ENCODE peak calls at places on chromosomes 11 and 22, in nine cellular contexts. One of them, this sample, is unnamed. For H3K9me3, the result is how much of the 10 kb centered on the place peaks cover.

GRCh38 chr11:132549571-132549970 is 982.7 kb downstream of the OPCML start:
- DNase-seq in HAP-1: no peak
- DNase-seq in upper lobe of right lung: no peak
- DNase-seq in kidney: no peak
- DNase-seq in CD4-positive, alpha-beta memory T cell: no peak
- DNase-seq in body of pancreas: no peak
- DNase-seq in HCT116: no peak
- DNase-seq in CD8-positive, alpha-beta memory T cell: no peak
- DNase-seq in astrocyte: no peak
- DNase-seq in this sample: no peak

GRCh38 chr11:132312616-132313210 is 942.3 kb downstream of the NTM start:
- DNase-seq in upper lobe of right lung: no peak
- DNase-seq in CD4-positive, alpha-beta memory T cell: no peak
- DNase-seq in kidney: no peak
- DNase-seq in HCT116: no peak
- DNase-seq in HAP-1: no peak
- DNase-seq in astrocyte: peak
- DNase-seq in body of pancreas: no peak
- DNase-seq in CD8-positive, alpha-beta memory T cell: no peak
- DNase-seq in this sample: no peak

GRCh38 chr11:12606597-12606996 is 67.6 kb upstream of the TEAD1 start:
- DNase-seq in kidney: no peak
- DNase-seq in HAP-1: no peak
- DNase-seq in astrocyte: peak
- DNase-seq in CD4-positive, alpha-beta memory T cell: no peak
- DNase-seq in body of pancreas: no peak
- DNase-seq in upper lobe of right lung: no peak
- DNase-seq in CD8-positive, alpha-beta memory T cell: no peak
- DNase-seq in HCT116: no peak
- DNase-seq in this sample: no peak

GRCh38 chr11:120599816-120600420 is 88.4 kb downstream of the GRIK4 start:
- DNase-seq in CD8-positive, alpha-beta memory T cell: no peak
- DNase-seq in body of pancreas: no peak
- DNase-seq in CD4-positive, alpha-beta memory T cell: no peak
- DNase-seq in HCT116: no peak
- DNase-seq in kidney: peak
- DNase-seq in upper lobe of right lung: peak
- DNase-seq in astrocyte: no peak
- DNase-seq in HAP-1: no peak
- DNase-seq in this sample: no peak

GRCh38 chr11:44525473-44526252 is 39.8 kb upstream of the CD82 start:
- DNase-seq in HAP-1: no peak
- DNase-seq in upper lobe of right lung: no peak
- DNase-seq in body of pancreas: no peak
- DNase-seq in CD8-positive, alpha-beta memory T cell: no peak
- DNase-seq in HCT116: no peak
- DNase-seq in CD4-positive, alpha-beta memory T cell: no peak
- DNase-seq in kidney: no peak
- DNase-seq in astrocyte: no peak
- DNase-seq in this sample: no peak

GRCh38 chr22:30208631-30209603 is 37.6 kb downstream of the LIF start:
- DNase-seq in HCT116: no peak
- DNase-seq in astrocyte: peak
- DNase-seq in CD4-positive, alpha-beta memory T cell: no peak
- DNase-seq in body of pancreas: peak
- DNase-seq in upper lobe of right lung: no peak
- DNase-seq in HAP-1: no peak
- DNase-seq in kidney: peak
- DNase-seq in CD8-positive, alpha-beta memory T cell: no peak
- DNase-seq in this sample: no peak

GRCh38 chr22:41417622-41418390 is 28.8 kb downstream of the TOB2 start:
- DNase-seq in CD8-positive, alpha-beta memory T cell: no peak
- DNase-seq in kidney: peak
- DNase-seq in HCT116: no peak
- DNase-seq in CD4-positive, alpha-beta memory T cell: no peak
- DNase-seq in body of pancreas: peak
- DNase-seq in HAP-1: no peak
- DNase-seq in astrocyte: no peak
- DNase-seq in upper lobe of right lung: peak
- DNase-seq in this sample: no peak

GRCh38 chr11:121451982-121452608 is at the start of gene SORL1:
- DNase-seq in HAP-1: peak
- DNase-seq in body of pancreas: peak
- DNase-seq in CD8-positive, alpha-beta memory T cell: peak
- DNase-seq in CD4-positive, alpha-beta memory T cell: peak
- DNase-seq in astrocyte: peak
- DNase-seq in HCT116: no peak
- DNase-seq in upper lobe of right lung: peak
- DNase-seq in kidney: peak
- DNase-seq in this sample: peak

GRCh38 chr11:95584180-95584579 is 205.4 kb downstream of the FAM76B start:
- DNase-seq in astrocyte: peak
- DNase-seq in HCT116: no peak
- DNase-seq in HAP-1: no peak
- DNase-seq in upper lobe of right lung: no peak
- DNase-seq in CD4-positive, alpha-beta memory T cell: no peak
- DNase-seq in kidney: no peak
- DNase-seq in CD8-positive, alpha-beta memory T cell: no peak
- DNase-seq in body of pancreas: no peak
- DNase-seq in this sample: no peak

GRCh38 chr11:69931060-69931910 is 112.1 kb upstream of the FGF3 start:
- DNase-seq in kidney: peak
- DNase-seq in CD8-positive, alpha-beta memory T cell: no peak
- DNase-seq in HAP-1: no peak
- DNase-seq in CD4-positive, alpha-beta memory T cell: no peak
- DNase-seq in upper lobe of right lung: peak
- DNase-seq in body of pancreas: no peak
- DNase-seq in HCT116: no peak
- DNase-seq in astrocyte: no peak
- DNase-seq in this sample: no peak

GRCh38 chr11:46601129-46601528 is 7.3 kb upstream of the AMBRA1 start:
- DNase-seq in body of pancreas: no peak
- DNase-seq in HAP-1: no peak
- DNase-seq in CD4-positive, alpha-beta memory T cell: no peak
- DNase-seq in astrocyte: no peak
- DNase-seq in upper lobe of right lung: no peak
- DNase-seq in HCT116: no peak
- DNase-seq in kidney: no peak
- DNase-seq in CD8-positive, alpha-beta memory T cell: no peak
- DNase-seq in this sample: no peak

GRCh38 chr22:42602470-42602869 is 12.2 kb downstream of the POLDIP3 start:
- DNase-seq in HCT116: no peak
- DNase-seq in kidney: no peak
- DNase-seq in upper lobe of right lung: no peak
- DNase-seq in HAP-1: no peak
- DNase-seq in CD4-positive, alpha-beta memory T cell: no peak
- DNase-seq in body of pancreas: no peak
- DNase-seq in CD8-positive, alpha-beta memory T cell: no peak
- DNase-seq in astrocyte: no peak
- DNase-seq in this sample: no peak

GRCh38 chr11:116317212-116317611 is 455.6 kb downstream of the BUD13 start:
- DNase-seq in HAP-1: no peak
- DNase-seq in body of pancreas: no peak
- DNase-seq in kidney: no peak
- DNase-seq in CD8-positive, alpha-beta memory T cell: no peak
- DNase-seq in astrocyte: no peak
- DNase-seq in CD4-positive, alpha-beta memory T cell: no peak
- DNase-seq in upper lobe of right lung: no peak
- DNase-seq in HCT116: no peak
- DNase-seq in this sample: no peak

GRCh38 chr22:49325531-49326395 is 501.9 kb downstream of the BRD1 start:
- DNase-seq in upper lobe of right lung: peak
- DNase-seq in HAP-1: no peak
- DNase-seq in kidney: peak
- DNase-seq in CD4-positive, alpha-beta memory T cell: no peak
- DNase-seq in body of pancreas: no peak
- DNase-seq in astrocyte: no peak
- DNase-seq in HCT116: no peak
- DNase-seq in CD8-positive, alpha-beta memory T cell: no peak
- DNase-seq in this sample: no peak
- H3K9me3 ChIP-seq in upper lobe of right lung: under half
- H3K9me3 ChIP-seq in HAP-1: under half
- H3K9me3 ChIP-seq in kidney: under half
- H3K9me3 ChIP-seq in CD4-positive, alpha-beta memory T cell: under half
- H3K9me3 ChIP-seq in body of pancreas: under half
- H3K9me3 ChIP-seq in astrocyte: under half
- H3K9me3 ChIP-seq in HCT116: under half
- H3K9me3 ChIP-seq in CD8-positive, alpha-beta memory T cell: under half
- H3K9me3 ChIP-seq in this sample: under half

GRCh38 chr11:2816941-2817421 is 68.6 kb downstream of the CDKN1C start:
- DNase-seq in kidney: peak
- DNase-seq in CD4-positive, alpha-beta memory T cell: no peak
- DNase-seq in HAP-1: no peak
- DNase-seq in HCT116: no peak
- DNase-seq in CD8-positive, alpha-beta memory T cell: no peak
- DNase-seq in upper lobe of right lung: peak
- DNase-seq in astrocyte: peak
- DNase-seq in body of pancreas: no peak
- DNase-seq in this sample: no peak
- H3K9me3 ChIP-seq in kidney: under half
- H3K9me3 ChIP-seq in CD4-positive, alpha-beta memory T cell: under half
- H3K9me3 ChIP-seq in HAP-1: under half
- H3K9me3 ChIP-seq in HCT116: under half
- H3K9me3 ChIP-seq in CD8-positive, alpha-beta memory T cell: under half
- H3K9me3 ChIP-seq in upper lobe of right lung: under half
- H3K9me3 ChIP-seq in astrocyte: under half
- H3K9me3 ChIP-seq in body of pancreas: under half
- H3K9me3 ChIP-seq in this sample: under half

GRCh38 chr22:25461301-25461700 is 103.2 kb upstream of the GRK3 start:
- DNase-seq in HAP-1: no peak
- DNase-seq in astrocyte: no peak
- DNase-seq in upper lobe of right lung: no peak
- DNase-seq in HCT116: no peak
- DNase-seq in CD8-positive, alpha-beta memory T cell: no peak
- DNase-seq in CD4-positive, alpha-beta memory T cell: no peak
- DNase-seq in kidney: no peak
- DNase-seq in body of pancreas: no peak
- DNase-seq in this sample: no peak
- H3K9me3 ChIP-seq in HAP-1: under half
- H3K9me3 ChIP-seq in astrocyte: under half
- H3K9me3 ChIP-seq in upper lobe of right lung: under half
- H3K9me3 ChIP-seq in HCT116: under half
- H3K9me3 ChIP-seq in CD8-positive, alpha-beta memory T cell: under half
- H3K9me3 ChIP-seq in CD4-positive, alpha-beta memory T cell: under half
- H3K9me3 ChIP-seq in kidney: under half
- H3K9me3 ChIP-seq in body of pancreas: under half
- H3K9me3 ChIP-seq in this sample: under half

GRCh38 chr22:48588881-48589450 is 1238.7 kb downstream of the BRD1 start:
- DNase-seq in body of pancreas: no peak
- DNase-seq in CD4-positive, alpha-beta memory T cell: no peak
- DNase-seq in HAP-1: no peak
- DNase-seq in upper lobe of right lung: no peak
- DNase-seq in kidney: peak
- DNase-seq in astrocyte: no peak
- DNase-seq in CD8-positive, alpha-beta memory T cell: no peak
- DNase-seq in HCT116: no peak
- DNase-seq in this sample: no peak

GRCh38 chr22:48588151-48588880 is 1239.4 kb downstream of the BRD1 start:
- DNase-seq in CD8-positive, alpha-beta memory T cell: no peak
- DNase-seq in HCT116: no peak
- DNase-seq in upper lobe of right lung: no peak
- DNase-seq in body of pancreas: no peak
- DNase-seq in HAP-1: no peak
- DNase-seq in astrocyte: no peak
- DNase-seq in kidney: peak
- DNase-seq in CD4-positive, alpha-beta memory T cell: no peak
- DNase-seq in this sample: no peak

GRCh38 chr22:48587236-48587865 is 1240.3 kb downstream of the BRD1 start:
- DNase-seq in CD4-positive, alpha-beta memory T cell: no peak
- DNase-seq in CD8-positive, alpha-beta memory T cell: no peak
- DNase-seq in HCT116: no peak
- DNase-seq in HAP-1: no peak
- DNase-seq in astrocyte: no peak
- DNase-seq in upper lobe of right lung: no peak
- DNase-seq in body of pancreas: no peak
- DNase-seq in kidney: peak
- DNase-seq in this sample: no peak

GRCh38 chr22:48585916-48586798 is 1241.5 kb downstream of the BRD1 start:
- DNase-seq in HCT116: no peak
- DNase-seq in upper lobe of right lung: no peak
- DNase-seq in body of pancreas: no peak
- DNase-seq in HAP-1: no peak
- DNase-seq in astrocyte: no peak
- DNase-seq in CD8-positive, alpha-beta memory T cell: no peak
- DNase-seq in CD4-positive, alpha-beta memory T cell: no peak
- DNase-seq in kidney: peak
- DNase-seq in this sample: no peak

DNA sequence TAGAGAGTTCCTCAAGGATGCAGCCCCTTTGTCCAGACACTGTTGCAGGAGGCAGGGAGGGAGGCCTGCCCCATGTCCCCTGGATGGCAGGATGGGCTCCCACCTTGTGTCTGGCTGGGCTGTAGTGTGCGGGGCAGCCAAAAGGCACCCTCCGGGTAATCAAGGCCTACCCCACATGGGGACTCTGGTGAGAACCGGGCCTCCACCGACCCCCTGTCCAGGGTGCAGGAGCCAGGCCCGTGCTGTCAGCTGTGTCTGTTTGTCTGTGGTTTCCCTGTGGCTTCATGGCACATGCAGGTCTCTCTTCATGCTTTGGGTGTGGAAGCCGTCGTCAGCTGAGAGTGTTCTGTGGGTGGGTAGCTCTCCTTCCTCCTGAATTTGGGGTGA is 1240.9 kb downstream of the BRD1 start:
- DNase-seq in HCT116: no peak
- DNase-seq in body of pancreas: no peak
- DNase-seq in kidney: peak
- DNase-seq in upper lobe of right lung: no peak
- DNase-seq in CD4-positive, alpha-beta memory T cell: no peak
- DNase-seq in astrocyte: no peak
- DNase-seq in CD8-positive, alpha-beta memory T cell: no peak
- DNase-seq in HAP-1: no peak
- DNase-seq in this sample: no peak
- H3K9me3 ChIP-seq in HCT116: under half
- H3K9me3 ChIP-seq in body of pancreas: under half
- H3K9me3 ChIP-seq in kidney: under half
- H3K9me3 ChIP-seq in upper lobe of right lung: under half
- H3K9me3 ChIP-seq in CD4-positive, alpha-beta memory T cell: under half
- H3K9me3 ChIP-seq in astrocyte: under half
- H3K9me3 ChIP-seq in CD8-positive, alpha-beta memory T cell: under half
- H3K9me3 ChIP-seq in HAP-1: under half
- H3K9me3 ChIP-seq in this sample: under half

DNA sequence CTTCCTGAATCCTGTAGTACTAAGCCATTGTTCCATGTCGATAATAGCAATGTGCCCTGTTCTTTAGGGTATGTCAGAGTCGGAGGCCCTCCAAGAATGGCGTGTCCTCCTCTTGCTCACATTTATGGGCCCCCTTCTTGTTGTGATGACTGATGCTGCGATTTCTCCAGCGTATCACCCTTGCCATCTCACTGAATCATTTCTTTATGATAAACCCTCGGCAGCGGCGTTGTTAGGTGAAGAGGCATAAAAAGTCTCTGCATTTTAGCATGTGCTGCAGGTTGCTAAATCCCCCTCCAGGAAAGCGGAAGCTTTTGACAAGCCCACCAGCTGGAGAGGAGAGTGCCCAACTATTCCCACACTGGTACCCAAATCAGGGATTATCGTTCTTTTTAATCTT is 1045.3 kb downstream of the BRD1 start:
- DNase-seq in HCT116: no peak
- DNase-seq in kidney: no peak
- DNase-seq in HAP-1: no peak
- DNase-seq in CD4-positive, alpha-beta memory T cell: no peak
- DNase-seq in CD8-positive, alpha-beta memory T cell: no peak
- DNase-seq in body of pancreas: no peak
- DNase-seq in upper lobe of right lung: no peak
- DNase-seq in astrocyte: no peak
- DNase-seq in this sample: no peak
- H3K9me3 ChIP-seq in HCT116: under half
- H3K9me3 ChIP-seq in kidney: under half
- H3K9me3 ChIP-seq in HAP-1: under half
- H3K9me3 ChIP-seq in CD4-positive, alpha-beta memory T cell: under half
- H3K9me3 ChIP-seq in CD8-positive, alpha-beta memory T cell: under half
- H3K9me3 ChIP-seq in body of pancreas: under half
- H3K9me3 ChIP-seq in upper lobe of right lung: under half
- H3K9me3 ChIP-seq in astrocyte: under half
- H3K9me3 ChIP-seq in this sample: under half

This sample was measured in T-helper 17 cell.